ENCODE peak calls at places on chromosomes 2 and 18, in five cellular contexts. L is HFFc6, H is endothelial cell, Q is RWPE1, Y is OCI-LY7. E is an unnamed sample.

GRCh38 chr18:35153609-35154273 is 87.1 kb upstream of the ZNF397 start:
- DNase-seq in L (no peak), H (no peak), Q (no peak), Y (no peak), E (no peak)

GRCh38 chr2:118806797-118807667 is 40.4 kb downstream of the EN1 start:
- DNase-seq in L (no peak), H (no peak), Q (no peak), Y (no peak), E (no peak)

GRCh38 chr18:41829648-41830516 is 125.2 kb upstream of the PIK3C3 start:
- DNase-seq in L (no peak), H (no peak), Q (no peak), Y (no peak), E (no peak)

GRCh38 chr2:64362562-64363026 is 91.4 kb upstream of the LGALSL start:
- DNase-seq in L (no peak), H (no peak), Q (peak), Y (no peak), E (no peak)

GRCh38 chr18:74990563-74991081 is 218.3 kb downstream of the PTGR3 start:
- DNase-seq in L (no peak), H (no peak), Q (no peak), Y (no peak), E (peak)

GRCh38 chr2:70987386-70987785 is 7.3 kb downstream of the TEX261 start:
- DNase-seq in L (no peak), H (no peak), Q (no peak), Y (no peak), E (no peak)

GRCh38 chr2:9392895-9393757 is 30.2 kb downstream of the ITGB1BP1 start:
- DNase-seq in L (no peak), H (peak), Q (no peak), Y (no peak), E (no peak)

GRCh38 chr2:22329097-22329716 is 1055.8 kb upstream of the KLHL29 start:
- DNase-seq in L (no peak), H (no peak), Q (no peak), Y (no peak), E (no peak)

GRCh38 chr2:9753665-9754531 is 89.4 kb upstream of the TAF1B start:
- DNase-seq in L (no peak), H (no peak), Q (peak), Y (no peak), E (peak)

GRCh38 chr2:138877421-138877820 is 97.2 kb upstream of the NXPH2 start:
- DNase-seq in L (no peak), H (no peak), Q (no peak), Y (no peak), E (no peak)

GRCh38 chr2:203959265-203960034 is 22.9 kb downstream of the ICOS start:
- DNase-seq in L (no peak), H (no peak), Q (no peak), Y (no peak), E (no peak)

GRCh38 chr2:32418777-32419176 is 62.0 kb downstream of the BIRC6 start:
- DNase-seq in L (peak), H (no peak), Q (no peak), Y (no peak), E (no peak)

GRCh38 chr2:97747716-97748115 is 34.3 kb downstream of the ZAP70 start:
- DNase-seq in L (no peak), H (no peak), Q (no peak), Y (no peak), E (no peak)

GRCh38 chr2:38473333-38474005 is 96.4 kb upstream of the ATL2 start:
- DNase-seq in L (no peak), H (no peak), Q (no peak), Y (no peak), E (no peak)

GRCh38 chr2:107094450-107094986 is 208.6 kb upstream of the ST6GAL2 start:
- DNase-seq in L (no peak), H (no peak), Q (no peak), Y (no peak), E (no peak)

GRCh38 chr18:12701161-12701560 is 1.4 kb downstream of the CEP76 start:
- DNase-seq in L (no peak), H (no peak), Q (no peak), Y (no peak), E (no peak)

GRCh38 chr2:126858013-126858412 is 40.7 kb upstream of the TEX51 start:
- DNase-seq in L (no peak), H (no peak), Q (no peak), Y (no peak), E (no peak)

GRCh38 chr2:109479804-109480203 is 134.0 kb downstream of the SEPTIN10 start:
- DNase-seq in L (no peak), H (no peak), Q (no peak), Y (no peak), E (no peak)

GRCh38 chr18:59918320-59918755 is 18.5 kb downstream of the PMAIP1 start:
- DNase-seq in L (no peak), H (no peak), Q (peak), Y (peak), E (no peak)

GRCh38 chr2:84801816-84802215 is 79.1 kb downstream of the TRABD2A start:
- DNase-seq in L (no peak), H (no peak), Q (no peak), Y (no peak), E (no peak)

GRCh38 chr2:128548461-128548891 is 229.8 kb upstream of the HS6ST1 start:
- DNase-seq in L (no peak), H (no peak), Q (no peak), Y (no peak), E (no peak)

GRCh38 chr18:48962252-48962856 is 11.6 kb upstream of the SMAD7 start:
- DNase-seq in L (no peak), H (no peak), Q (no peak), Y (no peak), E (no peak)

GRCh38 chr2:64359892-64360657 is 93.9 kb upstream of the LGALSL start:
- DNase-seq in L (peak), H (no peak), Q (peak), Y (peak), E (peak)

GRCh38 chr2:207504513-207505171 is 25.1 kb upstream of the CREB1 start:
- DNase-seq in L (peak), H (no peak), Q (no peak), Y (no peak), E (no peak)

GRCh38 chr2:236503583-236503982 is 66.0 kb upstream of the ACKR3 start:
- DNase-seq in L (no peak), H (no peak), Q (no peak), Y (no peak), E (no peak)

GRCh38 chr2:236501531-236501930 is 68.1 kb upstream of the ACKR3 start:
- DNase-seq in L (no peak), H (no peak), Q (no peak), Y (no peak), E (no peak)

GRCh38 chr2:236501026-236501425 is 68.6 kb upstream of the ACKR3 start:
- DNase-seq in L (no peak), H (no peak), Q (no peak), Y (no peak), E (no peak)

GRCh38 chr2:236505071-236505470 is 64.6 kb upstream of the ACKR3 start:
- DNase-seq in L (no peak), H (no peak), Q (no peak), Y (no peak), E (no peak)

DNA sequence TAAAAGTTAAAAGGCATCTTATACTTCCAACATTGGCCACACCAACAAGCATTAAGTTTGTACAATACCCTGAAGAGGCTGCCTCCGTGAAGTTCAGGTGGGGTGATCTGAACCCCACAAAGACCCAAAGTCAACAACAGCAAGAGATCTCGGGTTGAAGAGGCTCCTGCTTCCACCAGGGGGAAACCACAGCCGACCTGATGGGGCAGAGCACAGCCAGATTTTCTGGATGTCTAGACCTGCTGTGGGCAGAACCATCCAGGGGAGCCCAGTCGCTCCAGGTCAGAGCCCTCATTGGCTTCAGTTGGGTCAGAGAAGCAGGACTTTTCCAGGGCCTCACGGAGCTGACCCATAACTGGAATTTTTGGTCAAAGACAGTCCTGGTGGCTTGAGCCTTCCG is 66.5 kb upstream of the ACKR3 start:
- DNase-seq in L (no peak), H (peak), Q (no peak), Y (peak), E (no peak)
- TF ChIP-seq CTCF in L (peak), H (no peak), Q (no peak), Y (peak), E (no peak)

GRCh38 chr2:20916604-20917286 is 93.8 kb upstream of the LDAH start:
- DNase-seq in L (peak), H (no peak), Q (no peak), Y (no peak), E (no peak)
- TF ChIP-seq CTCF in L (peak), H (no peak), Q (no peak), Y (peak), E (no peak)

GRCh38 chr2:99442837-99443236 is 47.0 kb downstream of the REV1 start:
- DNase-seq in L (no peak), H (no peak), Q (peak), Y (no peak), E (no peak)
- TF ChIP-seq CTCF in L (no peak), H (no peak), Q (no peak), Y (no peak), E (no peak)

DNA sequence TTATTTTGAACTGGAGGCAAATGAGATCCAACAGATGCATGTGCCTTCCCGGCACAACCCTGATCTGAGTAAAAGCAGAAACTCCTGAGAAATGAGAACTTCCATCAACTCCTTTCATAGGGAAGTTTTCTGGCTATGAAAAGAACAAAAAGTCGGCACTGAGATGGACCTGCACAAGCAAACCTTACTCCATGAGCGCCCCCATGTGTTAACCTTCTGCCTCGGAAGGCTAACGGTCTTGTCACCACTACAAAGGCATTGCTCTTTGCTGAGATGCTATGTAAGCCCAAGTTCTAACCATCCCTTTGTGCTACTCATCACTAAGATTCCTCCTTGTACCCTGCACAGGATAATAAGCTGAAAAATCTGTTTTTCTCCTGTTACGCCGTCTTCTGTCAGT is 57.3 kb upstream of the SULT1C3 start:
- DNase-seq in L (peak), H (peak), Q (no peak), Y (no peak), E (no peak)
- TF ChIP-seq CTCF in L (peak), H (peak), Q (no peak), Y (peak), E (no peak)

GRCh38 chr2:222561817-222562424 is 94.0 kb downstream of the FARSB start:
- DNase-seq in L (peak), H (peak), Q (peak), Y (peak), E (peak)
- TF ChIP-seq CTCF in L (peak), H (peak), Q (peak), Y (peak), E (peak)

DNA sequence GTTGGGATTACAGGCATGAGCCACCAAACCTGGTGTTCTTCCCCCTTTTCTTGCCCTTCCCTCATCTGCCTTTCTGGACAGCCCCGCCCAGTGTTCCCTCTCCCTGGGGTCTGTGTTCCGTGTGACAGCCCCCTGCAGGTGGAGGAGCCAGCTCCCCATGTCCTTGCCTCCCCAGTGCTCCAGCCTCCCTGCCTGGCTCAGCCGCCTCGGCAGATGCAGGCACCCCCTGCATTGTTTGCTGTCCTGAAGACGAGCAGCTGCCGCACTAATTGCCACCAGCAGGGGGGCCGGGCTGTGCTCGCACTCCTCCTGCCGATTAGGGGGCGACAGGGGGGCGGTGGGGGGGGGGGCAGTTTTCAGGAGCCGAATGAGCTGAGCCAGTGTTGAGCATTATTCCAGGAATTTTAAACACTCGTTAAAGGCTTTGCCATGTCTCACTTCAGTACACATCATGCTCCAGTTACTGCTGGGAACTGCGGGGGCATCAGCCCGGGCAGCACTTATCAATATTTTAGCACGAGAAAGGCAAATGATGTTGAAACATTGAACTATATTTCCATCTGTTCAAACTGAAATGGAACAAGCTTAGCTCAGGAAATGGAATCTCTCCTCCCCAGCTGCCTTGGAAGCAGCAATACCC is 23.3 kb downstream of the SIX3 start:
- DNase-seq in L (no peak), H (peak), Q (no peak), Y (peak), E (no peak)
- TF ChIP-seq CTCF in L (peak), H (peak), Q (no peak), Y (peak), E (peak)

DNA sequence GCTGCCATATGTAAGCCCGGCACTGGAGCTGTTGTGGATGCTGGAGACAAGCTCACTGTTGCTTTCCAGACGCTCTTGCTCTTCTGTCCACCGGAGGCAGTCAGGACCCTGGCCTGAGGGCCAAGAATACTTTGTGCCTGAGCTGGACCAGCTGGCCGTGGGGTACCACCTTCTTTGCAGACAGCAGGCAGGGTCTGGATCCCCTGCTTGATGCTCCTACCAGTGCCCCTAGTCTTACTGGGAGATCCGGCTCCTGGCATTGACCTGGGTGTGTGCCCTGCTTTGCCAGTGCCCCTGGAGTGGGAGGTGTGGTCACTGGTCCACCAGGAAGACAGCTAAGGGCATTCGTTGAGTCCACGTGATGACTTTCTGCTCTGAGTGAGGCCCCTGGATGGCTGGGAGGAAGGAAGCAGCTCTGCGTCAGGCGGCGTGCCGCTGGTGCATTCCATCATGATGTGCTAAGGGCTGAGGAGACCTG is 59.3 kb downstream of the LRRFIP1 start:
- DNase-seq in L (no peak), H (no peak), Q (no peak), Y (no peak), E (no peak)
- TF ChIP-seq CTCF in L (peak), H (no peak), Q (no peak), Y (peak), E (peak)

GRCh38 chr2:26462511-26463251 is 15.2 kb downstream of the OTOF start:
- DNase-seq in L (peak), H (peak), Q (peak), Y (no peak), E (no peak)
- TF ChIP-seq CTCF in L (peak), H (peak), Q (no peak), Y (peak), E (peak)

DNA sequence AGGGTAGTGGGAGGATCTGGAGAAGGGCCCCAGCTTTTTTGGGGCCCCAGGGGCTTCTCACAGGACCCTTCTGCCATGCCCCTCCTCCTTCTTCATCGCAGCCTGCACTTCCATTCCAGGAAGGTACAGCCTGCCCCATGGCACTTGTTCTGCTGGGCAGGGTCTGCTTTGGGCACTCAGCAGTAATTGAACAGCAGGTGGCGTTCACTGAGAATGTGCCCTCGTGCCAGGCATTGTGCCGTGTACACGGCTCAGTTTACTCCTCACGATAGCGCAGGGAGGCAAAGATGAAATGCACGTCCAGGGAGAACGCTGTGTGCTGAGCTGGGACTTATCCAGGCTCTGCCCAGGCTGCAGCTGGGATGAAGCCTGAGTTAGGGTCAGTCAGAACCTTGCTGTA is 54.8 kb upstream of the ASB18 start:
- DNase-seq in L (no peak), H (no peak), Q (no peak), Y (peak), E (no peak)
- TF ChIP-seq CTCF in L (no peak), H (no peak), Q (no peak), Y (peak), E (no peak)